ENCODE peak calls at places on chromosomes 7 and 10, in seven cellular contexts. W is neuronal stem cell, B is IMR-90, Y is mesendoderm, N is mesenchymal stem cell, J is H1, T is trophoblast cell. X is an unnamed sample.

GRCh38 chr7:57179776-57180415 is 47.7 kb upstream of the ZNF479 start:
- DNase-seq in W (no peak), B (no peak), Y (no peak), N (no peak), J (no peak), T (no peak), X (no peak)

GRCh38 chr10:49679480-49679893 is at the start of gene C10orf53:
- DNase-seq in W (peak; percentile 77), B (peak; percentile 16), Y (peak; percentile 88), N (peak; percentile 22), J (peak; percentile 33), T (no peak), X (peak; percentile 88)

GRCh38 chr10:86711957-86712708 is 43.8 kb downstream of the LDB3 start:
- DNase-seq in W (peak; percentile 38), B (peak; percentile 25), Y (peak; percentile 76), N (no peak), J (no peak), T (no peak), X (peak; percentile 63)

GRCh38 chr10:114073787-114074186 is 30.1 kb downstream of the ADRB1 start:
- DNase-seq in W (no peak), B (no peak), Y (no peak), N (no peak), J (no peak), T (no peak), X (no peak)

GRCh38 chr7:15571303-15571878 is 9.6 kb upstream of the AGMO start:
- DNase-seq in W (no peak), B (peak; percentile 12), Y (no peak), N (no peak), J (no peak), T (no peak), X (no peak)

GRCh38 chr10:104622598-104623209 is 18.4 kb upstream of the SORCS3 start:
- DNase-seq in W (peak; percentile 35), B (no peak), Y (peak; percentile 79), N (no peak), J (no peak), T (peak; percentile 30), X (peak; percentile 76)

GRCh38 chr10:72889391-72889831 is 4.1 kb upstream of the OIT3 start:
- DNase-seq in W (no peak), B (peak; percentile 49), Y (no peak), N (no peak), J (no peak), T (no peak), X (no peak)

GRCh38 chr10:61621538-61622150 is 41.1 kb upstream of the CABCOCO1 start:
- DNase-seq in W (no peak), B (no peak), Y (no peak), N (no peak), J (no peak), T (no peak), X (no peak)

GRCh38 chr7:47482013-47482761 is 99.7 kb downstream of the TNS3 start:
- DNase-seq in W (no peak), B (peak; percentile 98), Y (peak; percentile 54), N (peak; percentile 99), J (no peak), T (peak; percentile 93), X (no peak)

GRCh38 chr10:32054087-32054486 is 2.1 kb downstream of the KIF5B start:
- DNase-seq in W (peak; percentile 11), B (peak; percentile 87), Y (peak; percentile 36), N (peak; percentile 88), J (no peak), T (no peak), X (no peak)

GRCh38 chr7:116702046-116702445 is 30.1 kb downstream of the MET start:
- DNase-seq in W (no peak), B (no peak), Y (no peak), N (no peak), J (no peak), T (peak; percentile 41), X (no peak)

GRCh38 chr10:32056136-32057040 is at the start of gene KIF5B:
- DNase-seq in W (peak; percentile 87), B (peak; percentile 81), Y (peak; percentile 93), N (peak; percentile 86), J (peak; percentile 68), T (peak; percentile 84), X (peak; percentile 93)

GRCh38 chr7:151367304-151367703 is 25.7 kb downstream of the NUB1 start:
- DNase-seq in W (no peak), B (peak; percentile 78), Y (no peak), N (peak; percentile 48), J (no peak), T (no peak), X (no peak)

GRCh38 chr10:114256822-114257221 is 17.8 kb downstream of the VWA2 start:
- DNase-seq in W (no peak), B (no peak), Y (no peak), N (peak; percentile 24), J (no peak), T (no peak), X (no peak)

GRCh38 chr10:6204063-6204340 is 1.3 kb downstream of the PFKFB3 start:
- DNase-seq in W (peak; percentile 18), B (no peak), Y (peak; percentile 40), N (peak; percentile 47), J (no peak), T (no peak), X (peak; percentile 47)

GRCh38 chr10:101995451-101996063 is 60.4 kb downstream of the ARMH3 start:
- DNase-seq in W (no peak), B (peak; percentile 59), Y (no peak), N (peak; percentile 41), J (no peak), T (no peak), X (no peak)

GRCh38 chr10:44939691-44940401 is 19.8 kb upstream of the RASSF4 start:
- DNase-seq in W (no peak), B (peak; percentile 26), Y (no peak), N (no peak), J (no peak), T (no peak), X (no peak)

GRCh38 chr10:118447478-118447877 is 105.4 kb upstream of the FAM204A start:
- DNase-seq in W (no peak), B (no peak), Y (no peak), N (no peak), J (no peak), T (no peak), X (no peak)

GRCh38 chr10:90319188-90319914 is 538.5 kb downstream of the HTR7 start:
- DNase-seq in W (peak; percentile 37), B (peak; percentile 94), Y (peak; percentile 94), N (peak; percentile 87), J (peak; percentile 62), T (peak; percentile 78), X (peak; percentile 81)

GRCh38 chr7:14888904-14889482 is 13.6 kb downstream of the DGKB start:
- DNase-seq in W (no peak), B (no peak), Y (no peak), N (peak; percentile 3), J (no peak), T (no peak), X (no peak)

GRCh38 chr10:60372436-60372835 is 17.2 kb downstream of the ANK3 start:
- DNase-seq in W (no peak), B (no peak), Y (no peak), N (no peak), J (no peak), T (no peak), X (no peak)

GRCh38 chr7:115260381-115260780 is 338.5 kb downstream of the MDFIC start:
- DNase-seq in W (no peak), B (peak; percentile 51), Y (no peak), N (peak; percentile 26), J (no peak), T (no peak), X (no peak)

GRCh38 chr10:79113827-79114226 is 45.1 kb downstream of the ZMIZ1 start:
- DNase-seq in W (no peak), B (no peak), Y (no peak), N (no peak), J (no peak), T (no peak), X (peak; percentile 38)

GRCh38 chr10:79118286-79119202 is 49.8 kb downstream of the ZMIZ1 start:
- DNase-seq in W (no peak), B (no peak), Y (no peak), N (no peak), J (no peak), T (no peak), X (no peak)

GRCh38 chr10:79116801-79117723 is 48.3 kb downstream of the ZMIZ1 start:
- DNase-seq in W (no peak), B (peak; percentile 77), Y (no peak), N (peak; percentile 85), J (no peak), T (no peak), X (no peak)

GRCh38 chr10:79115302-79115701 is 46.5 kb downstream of the ZMIZ1 start:
- DNase-seq in W (no peak), B (no peak), Y (no peak), N (no peak), J (no peak), T (no peak), X (no peak)

DNA sequence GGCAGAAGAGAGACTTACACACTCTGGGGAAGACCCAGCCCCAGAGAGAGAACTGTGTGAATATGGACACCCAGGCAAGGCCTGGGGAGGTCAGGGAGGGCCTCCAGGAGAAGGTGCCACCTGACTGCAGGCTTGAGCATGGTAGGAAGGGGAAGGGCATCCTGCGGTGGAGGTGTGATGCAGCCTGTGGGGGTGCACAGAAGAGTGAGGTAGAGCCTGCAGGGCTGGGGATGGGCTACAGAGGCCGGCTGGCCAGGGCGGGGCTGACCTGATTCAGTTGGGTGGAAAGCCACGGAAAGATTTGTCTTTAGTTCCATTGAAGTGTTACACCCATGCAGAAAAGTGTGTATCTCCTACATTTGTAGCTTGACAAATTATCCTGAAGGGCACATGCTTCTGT is 47.6 kb downstream of the ZMIZ1 start:
- DNase-seq in W (no peak), B (no peak), Y (no peak), N (no peak), J (no peak), T (no peak), X (no peak)
- H3K4ac ChIP-seq in W (no peak overlapping the region), B (peak overlapping the region; percentile 52), Y (no peak overlapping the region), N (peak overlapping the region; percentile 46), J (no peak overlapping the region), T (peak overlapping the region; percentile 6), X (no peak overlapping the region)

GRCh38 chr10:120017731-120018130 is 125.2 kb downstream of the SEC23IP start:
- DNase-seq in W (no peak), B (no peak), Y (no peak), N (no peak), J (no peak), T (no peak), X (no peak)
- H3K4ac ChIP-seq in W (no peak overlapping the region), B (no peak overlapping the region), Y (no peak overlapping the region), N (no peak overlapping the region), J (no peak overlapping the region), T (no peak overlapping the region), X (no peak overlapping the region)

DNA sequence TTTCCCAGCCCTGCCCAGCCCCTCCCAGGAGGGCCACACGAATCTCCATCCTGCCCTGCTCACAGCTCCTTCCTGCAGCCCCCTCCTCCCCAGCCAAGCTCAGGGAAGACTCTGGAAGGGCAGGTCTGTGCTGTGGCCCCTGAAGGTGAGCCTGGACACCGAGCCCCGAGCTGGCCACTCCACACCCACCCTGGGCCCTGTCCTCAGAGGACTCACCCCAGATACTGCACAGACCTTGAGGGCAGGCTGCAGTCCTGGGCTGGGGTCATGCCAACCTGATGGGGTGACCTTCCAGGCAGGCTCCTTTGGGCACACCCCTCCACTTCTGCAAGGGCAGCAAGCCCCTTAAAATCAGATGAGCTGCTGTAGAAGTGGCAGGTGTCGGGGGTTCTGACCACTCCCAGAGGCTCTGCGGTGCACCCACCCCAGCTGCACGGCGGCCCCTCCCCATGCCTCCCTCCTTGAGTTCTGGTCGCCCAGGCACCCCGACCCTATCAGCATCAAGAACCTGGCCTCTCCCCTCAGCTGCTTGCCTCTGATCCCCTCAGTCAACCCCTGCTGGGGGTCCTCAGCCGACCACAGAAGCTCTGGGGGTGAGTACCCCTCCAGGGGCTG is 24.3 kb downstream of the YKT6 start:
- DNase-seq in W (no peak), B (no peak), Y (no peak), N (no peak), J (no peak), T (no peak), X (no peak)
- H3K4ac ChIP-seq in W (peak overlapping the region; percentile 98), B (no peak overlapping the region), Y (no peak overlapping the region), N (no peak overlapping the region), J (no peak overlapping the region), T (no peak overlapping the region), X (no peak overlapping the region)

GRCh38 chr7:5215313-5215712 is 25.3 kb downstream of the WIPI2 start:
- DNase-seq in W (no peak), B (no peak), Y (no peak), N (no peak), J (no peak), T (no peak), X (no peak)
- H3K4ac ChIP-seq in W (no peak overlapping the region), B (no peak overlapping the region), Y (no peak overlapping the region), N (no peak overlapping the region), J (no peak overlapping the region), T (no peak overlapping the region), X (no peak overlapping the region)

X was measured in H9.